ENCODE peak calls at places on chromosomes 6 and 20, in four cellular contexts. I, S, A and T are unnamed samples.

GRCh38 chr6:28390688-28391087 is 8.9 kb downstream of the ZSCAN12 start:
- DNase-seq in I (no peak), S (no peak), A (no peak), T (no peak)

GRCh38 chr6:159758031-159759001 is 3.5 kb upstream of the ACAT2 start:
- DNase-seq in A (peak; percentile 23), S (no peak), I (peak; percentile 68), T (no peak)

GRCh38 chr20:45061244-45061643 is 39.7 kb downstream of the KCNS1 start:
- DNase-seq in S (no peak), I (no peak), A (peak; percentile 26), T (no peak)

GRCh38 chr6:9766240-9766915 is 648.5 kb downstream of the TFAP2A start:
- DNase-seq in I (no peak), A (peak; percentile 10), S (no peak), T (no peak)

GRCh38 chr6:34674268-34674639 is 22.3 kb downstream of the ILRUN start:
- DNase-seq in A (no peak), S (no peak), I (peak; percentile 91), T (no peak)

GRCh38 chr20:48384147-48384818 is 443.5 kb downstream of the PREX1 start:
- DNase-seq in A (peak; percentile 24), S (no peak), I (no peak), T (no peak)

GRCh38 chr20:20184149-20184548 is 131.8 kb downstream of the CFAP61 start:
- DNase-seq in I (no peak), S (no peak), A (no peak), T (no peak)

GRCh38 chr6:109485536-109485935 is 2.5 kb upstream of the ZBTB24 start:
- DNase-seq in I (no peak), S (no peak), A (no peak), T (no peak)

GRCh38 chr20:40463171-40463570 is 225.9 kb downstream of the MAFB start:
- DNase-seq in I (no peak), S (no peak), A (no peak), T (no peak)

GRCh38 chr6:27897580-27898206 is 14.5 kb downstream of the OR2B2 start:
- DNase-seq in A (no peak), S (no peak), I (no peak), T (no peak)

GRCh38 chr20:4469910-4470309 is 251.8 kb upstream of the PRND start:
- DNase-seq in A (no peak), S (no peak), I (no peak), T (no peak)

GRCh38 chr20:2946988-2947961 is 74.0 kb downstream of the PTPRA start:
- DNase-seq in A (no peak), I (peak; percentile 100), S (no peak), T (peak; percentile 24)

GRCh38 chr20:38212806-38213606 is 47.5 kb downstream of the KIAA1755 start:
- DNase-seq in A (no peak), S (no peak), I (no peak), T (no peak)

GRCh38 chr20:11919571-11919970 is 1.9 kb downstream of the BTBD3 start:
- DNase-seq in A (no peak), I (no peak), S (no peak), T (no peak)

GRCh38 chr20:11917663-11918062 is at the start of gene BTBD3:
- DNase-seq in S (no peak), A (no peak), I (no peak), T (no peak)

GRCh38 chr20:11918280-11918952 is 723 bp downstream of the BTBD3 start:
- DNase-seq in A (no peak), S (no peak), I (no peak), T (no peak)

GRCh38 chr20:11920083-11920482 is 2.4 kb downstream of the BTBD3 start:
- DNase-seq in S (no peak), I (no peak), A (no peak), T (no peak)

DNA sequence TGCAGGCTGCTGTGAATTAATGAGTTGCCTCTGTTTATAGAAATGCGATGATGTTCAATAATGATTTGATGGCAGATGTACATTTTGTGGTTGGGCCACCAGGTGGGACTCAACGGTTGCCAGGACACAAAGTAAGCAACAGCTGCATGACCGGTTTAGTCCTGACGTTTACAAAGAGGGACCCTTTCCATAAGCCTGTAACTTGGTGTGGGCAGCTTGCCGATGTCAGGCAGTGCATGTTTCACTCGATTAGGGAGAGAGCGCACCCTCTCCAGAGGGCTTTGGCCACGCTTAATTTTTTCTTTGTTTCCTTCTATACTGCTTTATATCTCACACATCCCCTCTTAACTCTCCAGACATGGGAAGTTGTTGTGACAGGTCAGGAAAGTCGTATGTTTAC is 1.4 kb downstream of the BTBD3 start:
- DNase-seq in A (no peak), I (no peak), S (no peak), T (no peak)
- H3K4me3 ChIP-seq in A (no peak overlapping the region), I (no peak overlapping the region), S (no peak overlapping the region), T (no peak overlapping the region)

DNA sequence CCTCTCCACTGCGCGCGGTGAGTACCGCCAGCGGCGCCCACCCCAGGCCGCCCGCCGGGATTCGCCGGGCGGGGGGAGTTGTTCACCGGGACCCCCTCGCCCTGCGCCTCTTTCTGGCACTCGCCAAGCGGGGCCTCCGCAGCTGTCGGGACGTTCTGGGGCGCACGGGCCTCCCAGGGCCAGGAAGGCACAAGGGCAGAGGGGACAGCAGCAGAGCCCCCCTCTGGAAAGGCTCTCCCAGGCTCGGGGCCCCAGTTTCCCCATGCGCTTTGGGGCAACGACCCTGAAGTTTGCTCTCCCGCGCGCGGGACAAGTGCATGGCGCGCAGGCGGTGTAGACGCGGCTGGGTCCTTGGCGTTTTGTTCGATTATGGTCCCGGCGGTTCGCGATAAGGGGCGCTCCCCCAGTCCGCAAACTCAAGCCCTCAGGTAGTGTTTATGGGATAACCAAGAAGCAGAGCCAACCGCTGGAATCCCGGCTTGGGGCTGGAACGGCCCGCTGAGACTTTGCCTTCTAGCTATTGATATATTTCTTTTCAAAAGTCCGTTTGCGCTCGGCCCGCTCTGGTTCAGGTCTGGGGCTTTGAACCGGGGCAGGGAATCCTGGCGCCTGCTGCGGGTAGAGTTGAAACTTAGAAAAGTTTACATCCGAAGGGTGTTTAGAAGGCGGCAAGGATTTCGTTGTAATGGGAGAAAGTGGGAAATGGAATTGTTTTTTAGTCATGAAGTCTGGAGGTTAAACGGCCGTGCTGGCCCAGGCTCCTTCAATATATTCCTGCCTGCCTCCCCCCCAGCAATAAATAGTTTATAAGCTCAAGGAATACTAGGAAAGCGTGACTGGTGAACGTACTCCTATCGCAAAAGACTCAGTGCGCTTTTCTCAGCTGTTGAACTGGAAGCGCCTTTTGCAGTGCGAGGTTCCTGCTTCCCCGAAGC is 595 bp downstream of the EYA2 start:
- DNase-seq in I (no peak), S (no peak), A (no peak), T (no peak)
- TF ChIP-seq EZH2 in I (peak; percentile 95), S (peak; percentile 92), A (no peak), T (peak; percentile 36)

GRCh38 chr20:14963262-14963663 is 625.9 kb upstream of the FLRT3 start:
- DNase-seq in S (no peak), I (peak; percentile 35), A (peak; percentile 26), T (no peak)
- TF ChIP-seq POLR2AphosphoS5 in S (no peak), I (no peak), A (no peak), T (no peak)

DNA sequence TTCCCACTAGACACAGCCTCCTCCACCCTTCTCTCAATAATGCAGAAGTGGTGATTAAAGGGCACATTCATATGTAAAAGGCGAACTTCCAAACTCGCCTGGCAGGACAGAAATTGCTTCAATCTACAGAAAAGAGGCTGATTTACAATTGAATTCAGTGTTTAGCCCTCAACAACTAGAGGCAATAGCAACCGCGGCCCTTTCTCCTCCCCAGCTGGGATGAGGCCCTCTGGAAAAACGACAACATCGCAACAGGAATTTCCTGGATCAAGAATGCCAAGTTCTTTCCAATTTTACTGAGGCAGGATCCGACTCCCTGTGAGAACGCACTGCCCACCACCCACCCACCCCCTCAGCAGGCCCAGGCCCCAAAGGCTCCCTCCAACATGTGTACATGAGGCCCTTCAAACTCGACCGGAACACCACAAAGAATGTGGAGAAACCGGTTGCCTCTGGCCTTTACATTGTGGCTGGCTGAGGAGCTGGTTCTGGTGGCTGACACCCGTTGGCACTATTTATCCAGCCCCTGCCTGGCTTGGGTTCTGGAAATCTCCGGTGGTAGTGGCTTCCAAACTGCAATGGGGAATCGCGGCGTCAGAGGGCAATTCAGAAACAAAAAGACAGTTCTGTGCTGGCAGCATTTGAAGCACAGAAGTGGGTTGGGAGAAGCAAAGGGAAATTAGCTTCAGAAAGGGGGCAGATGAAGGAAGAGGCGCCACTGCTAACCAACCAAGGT is 36.8 kb downstream of the ZMYND8 start:
- DNase-seq in S (peak; percentile 93), A (peak; percentile 78), I (no peak), T (no peak)
- H3K4me3 ChIP-seq in S (peak overlapping the region; percentile 27), A (peak overlapping the region; percentile 41), I (peak overlapping the region; percentile 20), T (peak overlapping the region; percentile 72)

DNA sequence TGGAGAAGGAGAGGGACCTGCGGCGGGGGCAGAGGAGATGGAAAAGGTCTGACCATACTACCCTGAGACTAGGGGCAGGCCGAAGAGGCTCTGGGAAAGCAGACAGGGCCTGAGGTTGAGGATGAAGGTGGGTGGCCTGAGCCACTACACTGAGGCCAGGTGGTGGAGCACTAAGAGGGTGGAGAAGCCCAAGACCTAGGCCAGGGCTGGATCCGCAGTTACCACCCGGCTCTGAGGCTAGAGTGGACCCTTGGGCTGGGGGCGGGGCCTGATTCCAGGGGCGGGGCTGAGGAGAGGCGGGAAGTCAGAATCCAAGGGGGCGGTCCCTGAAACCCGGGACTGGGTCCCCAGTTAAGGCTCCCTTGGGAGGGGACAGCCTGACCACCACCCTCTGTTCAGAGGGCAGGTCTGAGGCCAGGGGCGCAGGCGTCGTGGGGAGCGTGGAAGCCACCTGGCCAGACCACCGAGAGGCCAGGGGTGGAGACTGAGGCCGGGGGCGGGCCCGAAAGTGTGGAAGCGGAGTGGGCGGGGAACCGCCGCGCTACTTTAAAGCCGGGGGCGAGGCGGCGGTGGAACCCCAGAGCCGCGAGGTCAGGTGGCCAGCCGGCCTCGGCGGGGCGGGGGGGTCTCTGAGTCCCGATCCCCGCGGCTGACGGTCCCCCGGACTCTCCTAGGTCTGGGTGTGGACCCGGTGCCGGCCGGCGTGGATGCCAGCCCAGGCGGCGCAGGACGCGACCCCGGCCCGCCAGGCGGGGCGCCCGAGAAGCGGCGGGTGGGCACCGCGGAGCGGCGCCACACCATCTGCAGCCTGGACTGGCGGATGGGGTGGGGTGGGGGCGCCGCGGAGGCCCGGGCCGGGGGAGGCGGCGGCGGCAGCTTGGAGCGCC is 8.3 kb downstream of the CCM2L start:
- DNase-seq in A (peak; percentile 81), S (peak; percentile 57), I (peak; percentile 76), T (no peak)
- TF ChIP-seq EZH2 in A (no peak), S (no peak), I (no peak), T (no peak)

GRCh38 chr6:1312193-1312443 is 220 bp downstream of the FOXQ1 start:
- DNase-seq in I (no peak), S (no peak), A (no peak), T (no peak)

GRCh38 chr6:1310628-1311399 is 1.1 kb upstream of the FOXQ1 start:
- DNase-seq in A (peak; percentile 16), S (no peak), I (peak; percentile 89), T (no peak)

GRCh38 chr6:1312444-1313363 is 806 bp downstream of the FOXQ1 start:
- DNase-seq in I (no peak), S (no peak), A (no peak), T (no peak)

GRCh38 chr6:1313364-1313754 is 1.5 kb downstream of the FOXQ1 start:
- DNase-seq in S (no peak), A (no peak), I (no peak), T (no peak)

GRCh38 chr6:1311400-1312192 is at the start of gene FOXQ1:
- DNase-seq in S (no peak), I (peak; percentile 95), A (peak; percentile 21), T (no peak)
- TF ChIP-seq POLR2AphosphoS5 in S (no peak), I (peak; percentile 97), A (no peak), T (no peak)